ENCODE peak calls at places on chromosomes 7 and 10, in eight cellular contexts. N is esophagus squamous epithelium; O is stimulated activated CD4-positive, alpha-beta T cell treated with anti-CD3 and anti-CD28 coated beads, Interleukin-2, amount 100 ng/mL, for 48 hours; F is cardiac muscle cell; E is fibroblast of pulmonary artery; A is neural crest cell; Y is astrocyte of the spinal cord; M is ELR. J is an unnamed sample.

GRCh38 chr10:69574571-69574978 is 1.4 kb upstream of the NEUROG3 start:
- DNase-seq in N (no peak), O (no peak), F (no peak), E (no peak), A (no peak), Y (no peak), M (no peak), J (no peak)

GRCh38 chr7:1659696-1660095 is 10.4 kb upstream of the ELFN1 start:
- DNase-seq in N (no peak), O (no peak), F (no peak), E (no peak), A (no peak), Y (no peak), M (peak), J (no peak)

GRCh38 chr7:35975851-35976454 is 175.1 kb downstream of the SEPTIN7 start:
- DNase-seq in N (no peak), O (peak), F (peak), E (peak), A (peak), Y (peak), M (peak), J (peak)

GRCh38 chr10:49153115-49153514 is 19.3 kb upstream of the FAM170B start:
- DNase-seq in N (no peak), O (no peak), F (no peak), E (no peak), A (no peak), Y (no peak), M (no peak), J (no peak)

GRCh38 chr10:43252166-43252784 is 14.6 kb downstream of the RASGEF1A start:
- DNase-seq in N (no peak), O (no peak), F (no peak), E (no peak), A (no peak), Y (no peak), M (no peak), J (no peak)

GRCh38 chr7:78023191-78023590 is 224.6 kb downstream of the PHTF2 start:
- DNase-seq in N (no peak), O (no peak), F (no peak), E (no peak), A (no peak), Y (no peak), M (no peak), J (no peak)

GRCh38 chr7:130910949-130911944 is 177.2 kb upstream of the KLF14 start:
- DNase-seq in N (no peak), O (no peak), F (no peak), E (peak), A (no peak), Y (peak), M (peak), J (peak)

GRCh38 chr7:4769753-4770152 is 5.7 kb upstream of the AP5Z1 start:
- DNase-seq in N (no peak), O (no peak), F (no peak), E (peak), A (no peak), Y (peak), M (no peak), J (no peak)

GRCh38 chr10:24556746-24557742 is 166.6 kb downstream of the ARHGAP21 start:
- DNase-seq in N (no peak), O (no peak), F (peak), E (peak), A (peak), Y (peak), M (peak), J (peak)

GRCh38 chr10:72611783-72612182 is 14.1 kb downstream of the MICU1 start:
- DNase-seq in N (no peak), O (no peak), F (peak), E (peak), A (no peak), Y (no peak), M (no peak), J (peak)

GRCh38 chr7:66047426-66047825 is 28.2 kb upstream of the ASL start:
- DNase-seq in N (no peak), O (no peak), F (no peak), E (peak), A (no peak), Y (peak), M (peak), J (no peak)

GRCh38 chr7:50854247-50854646 is 71.6 kb upstream of the GRB10 start:
- DNase-seq in N (no peak), O (no peak), F (no peak), E (no peak), A (no peak), Y (no peak), M (no peak), J (no peak)

GRCh38 chr10:71314028-71314693 is 4.9 kb upstream of the SLC29A3 start:
- DNase-seq in N (peak), O (peak), F (peak), E (peak), A (peak), Y (peak), M (peak), J (peak)

GRCh38 chr10:116477989-116478615 is 50.5 kb downstream of the PNLIPRP3 start:
- DNase-seq in N (no peak), O (no peak), F (no peak), E (no peak), A (no peak), Y (no peak), M (no peak), J (no peak)

GRCh38 chr10:113665806-113666354 is 2.0 kb upstream of the NRAP start:
- DNase-seq in N (no peak), O (no peak), F (no peak), E (peak), A (no peak), Y (peak), M (peak), J (no peak)

GRCh38 chr10:71719464-71720303 is at the start of gene C10orf105:
- DNase-seq in N (no peak), O (no peak), F (peak), E (no peak), A (no peak), Y (no peak), M (no peak), J (no peak)

J was measured in A673.